ENCODE peak calls at places on chromosomes 1 and 21, in seven cellular contexts. G, F, I, H, W, Q and R are unnamed samples.

GRCh38 chr1:119808491-119808890 is 2.8 kb downstream of the REG4 start:
- DNase-seq in H (no peak), Q (no peak), G (peak; percentile 62), F (no peak), W (no peak), I (no peak), R (no peak)

GRCh38 chr1:216140650-216141547 is 282.3 kb downstream of the USH2A start:
- DNase-seq in G (peak; percentile 34), F (no peak), I (no peak), Q (no peak), W (no peak), H (no peak), R (no peak)

GRCh38 chr1:110208916-110209650 is 1.0 kb upstream of the KCNC4 start:
- DNase-seq in F (no peak), G (no peak), H (peak; percentile 29), W (no peak), I (no peak), Q (no peak), R (no peak)

GRCh38 chr1:30847358-30847972 is 61.1 kb downstream of the SDC3 start:
- DNase-seq in F (peak; percentile 90), Q (peak; percentile 59), I (peak; percentile 94), H (no peak), W (no peak), G (peak; percentile 79), R (no peak)

GRCh38 chr1:92934395-92935378 is 26.6 kb downstream of the DIPK1A start:
- DNase-seq in G (peak; percentile 76), H (peak; percentile 34), I (peak; percentile 75), Q (no peak), W (no peak), F (no peak), R (no peak)

GRCh38 chr1:54052470-54052933 is 502 bp downstream of the TMEM59 start:
- DNase-seq in I (peak; percentile 25), Q (peak; percentile 68), H (peak; percentile 34), G (peak; percentile 62), W (no peak), F (peak; percentile 78), R (peak; percentile 23)

GRCh38 chr1:78540056-78540455 is 49.3 kb downstream of the PTGFR start:
- DNase-seq in Q (no peak), I (no peak), F (no peak), H (no peak), W (no peak), G (peak; percentile 61), R (no peak)

GRCh38 chr1:195327361-195327760 is 1280.9 kb downstream of the KCNT2 start:
- DNase-seq in F (no peak), G (no peak), Q (no peak), W (no peak), I (no peak), H (no peak), R (no peak)

GRCh38 chr1:52751589-52752306 is 25.5 kb downstream of the ZYG11B start:
- DNase-seq in Q (peak; percentile 48), G (peak; percentile 60), W (no peak), I (peak; percentile 47), H (no peak), F (no peak), R (no peak)

GRCh38 chr1:29425656-29426055 is 189.3 kb downstream of the PTPRU start:
- DNase-seq in Q (peak; percentile 28), W (no peak), F (no peak), G (no peak), H (no peak), I (no peak), R (no peak)

GRCh38 chr1:243693764-243694163 is 156.3 kb downstream of the AKT3 start:
- DNase-seq in H (no peak), W (no peak), Q (no peak), G (no peak), I (no peak), F (no peak), R (no peak)

GRCh38 chr1:24847995-24848857 is 81.8 kb downstream of the RUNX3 start:
- DNase-seq in I (peak; percentile 94), W (peak; percentile 97), G (peak; percentile 86), F (peak; percentile 98), H (peak; percentile 95), Q (peak; percentile 92), R (peak; percentile 88)

GRCh38 chr1:231923461-231924132 is 297.0 kb downstream of the DISC1 start:
- DNase-seq in W (no peak), H (no peak), F (no peak), G (peak; percentile 47), I (no peak), Q (no peak), R (no peak)

GRCh38 chr1:18879791-18880309 is 20.4 kb upstream of the TAS1R2 start:
- DNase-seq in W (no peak), I (no peak), F (no peak), H (no peak), Q (no peak), G (no peak), R (no peak)

GRCh38 chr1:201223852-201224670 is 33.4 kb downstream of the IGFN1 start:
- DNase-seq in G (no peak), F (no peak), W (peak; percentile 66), Q (no peak), H (no peak), I (no peak), R (no peak)

GRCh38 chr21:31180256-31181088 is 142.2 kb upstream of the KRTAP19-8 start:
- DNase-seq in H (peak; percentile 51), I (no peak), F (no peak), G (peak; percentile 54), Q (peak; percentile 56), W (no peak), R (no peak)

GRCh38 chr1:20184997-20185833 is 681 bp upstream of the UBXN10 start:
- DNase-seq in F (no peak), H (no peak), G (no peak), I (no peak), Q (no peak), W (no peak), R (no peak)

GRCh38 chr1:84107955-84108354 is 36.1 kb upstream of the PRKACB start:
- DNase-seq in H (no peak), G (no peak), Q (no peak), I (no peak), W (no peak), F (no peak), R (no peak)

GRCh38 chr1:2470290-2471158 is 5.6 kb upstream of the PLCH2 start:
- DNase-seq in G (no peak), H (no peak), F (no peak), I (no peak), Q (no peak), W (no peak), R (no peak)

GRCh38 chr1:26745191-26745590 is 42.6 kb upstream of the PIGV start:
- DNase-seq in Q (no peak), H (no peak), F (no peak), I (no peak), G (peak; percentile 47), W (no peak), R (no peak)

GRCh38 chr1:117633423-117633822 is 27.6 kb downstream of the TENT5C start:
- DNase-seq in H (peak; percentile 51), F (peak; percentile 45), G (no peak), I (no peak), Q (no peak), W (no peak), R (no peak)

DNA sequence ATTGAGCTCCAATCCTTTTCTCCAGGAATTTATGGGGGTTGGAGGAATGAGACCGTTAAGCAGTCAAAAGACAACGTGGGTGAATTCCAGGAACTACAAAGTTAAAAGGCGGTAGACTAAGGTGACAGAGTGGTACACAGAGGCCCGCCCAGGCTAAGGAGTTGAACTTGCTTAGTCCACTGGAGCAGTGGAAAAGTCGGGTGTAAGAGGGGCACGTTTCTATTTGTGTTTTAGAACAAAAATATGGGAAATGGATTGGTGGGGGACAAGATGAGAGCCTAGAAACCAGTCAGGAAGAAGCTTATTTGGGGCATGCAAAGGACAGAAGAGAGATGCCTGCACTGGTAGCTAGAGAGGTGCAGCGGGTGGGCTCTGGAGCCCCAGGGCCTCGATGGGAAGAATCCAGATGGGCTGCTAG is 1.2 kb upstream of the LIN9 start:
- DNase-seq in Q (no peak), F (no peak), W (no peak), H (peak; percentile 22), G (no peak), I (no peak), R (no peak)
- H3K4me3 ChIP-seq in Q (peak overlapping the region; percentile 83), F (no peak overlapping the region), W (peak overlapping the region; percentile 67), H (peak overlapping the region; percentile 97), G (no peak overlapping the region), I (no peak overlapping the region), R (peak overlapping the region; percentile 100)

DNA sequence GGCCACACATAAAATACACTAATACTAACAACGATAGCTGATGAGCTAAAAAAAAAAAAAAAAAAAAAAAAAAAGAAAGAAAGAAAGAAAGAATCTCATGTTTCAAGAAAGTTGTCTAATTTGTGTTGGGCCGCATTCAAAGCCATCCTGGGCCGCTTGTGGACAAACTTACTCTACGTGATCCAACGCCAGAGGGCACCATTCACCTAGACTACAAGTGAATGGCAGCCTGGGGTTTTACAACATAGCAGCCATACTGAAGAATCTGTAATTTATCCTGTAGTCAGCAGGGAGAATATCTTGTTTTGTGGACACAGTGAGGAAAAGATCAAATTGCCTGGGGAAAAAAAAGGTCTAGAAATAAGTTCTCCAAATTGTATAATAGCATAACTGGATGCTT is 47.0 kb downstream of the CYP2J2 start:
- DNase-seq in Q (peak; percentile 91), F (no peak), H (peak; percentile 1), G (peak; percentile 52), W (no peak), I (peak; percentile 58), R (peak; percentile 70)
- TF ChIP-seq CTCF in Q (peak; percentile 71), F (no peak), H (peak; percentile 36), G (peak; percentile 41), W (peak; percentile 45), I (no peak), R (peak; percentile 41)

DNA sequence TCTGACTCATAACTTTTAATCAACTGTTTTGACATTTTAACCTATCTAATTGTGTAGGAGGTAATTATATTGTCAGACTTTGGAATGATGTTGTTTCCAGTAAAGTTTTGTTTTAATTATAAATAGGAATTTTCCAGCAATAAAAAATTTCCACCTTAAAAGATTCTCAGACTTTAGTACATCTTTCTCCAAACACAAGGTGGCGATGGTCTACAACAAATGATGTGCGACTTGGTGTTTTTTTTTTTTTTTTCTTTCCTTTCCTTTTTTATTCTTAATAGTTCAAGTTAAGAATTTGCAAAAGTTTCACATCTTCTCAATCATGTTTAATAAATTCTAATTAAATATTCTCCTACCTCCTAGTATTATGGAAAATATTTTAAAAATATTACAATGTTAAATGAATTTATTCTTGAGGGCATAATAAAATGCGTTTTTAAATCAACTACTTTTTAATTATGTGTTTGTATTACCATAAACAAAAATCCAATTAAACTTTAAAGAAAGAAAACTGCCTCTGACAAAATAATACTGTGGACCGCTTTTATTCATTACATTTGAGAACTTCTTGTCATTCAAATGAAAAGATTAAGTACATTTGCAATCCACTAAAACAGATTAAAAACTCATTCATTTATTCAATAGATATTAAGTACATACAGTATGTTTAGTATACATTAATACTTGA is 4.4 kb upstream of the ADAMTS1 start:
- DNase-seq in F (no peak), W (no peak), H (peak; percentile 61), G (peak; percentile 80), I (peak; percentile 53), Q (peak; percentile 74), R (peak; percentile 37)
- H3K4me1 ChIP-seq in F (peaks cover 37% of the 10 kb centered on the region), W (peaks cover 20% of the 10 kb centered on the region), H (no peaks in the 10 kb centered on the region), G (peaks cover 8% of the 10 kb centered on the region), I (peaks cover 33% of the 10 kb centered on the region), Q (no peaks in the 10 kb centered on the region), R (no peaks in the 10 kb centered on the region)

DNA sequence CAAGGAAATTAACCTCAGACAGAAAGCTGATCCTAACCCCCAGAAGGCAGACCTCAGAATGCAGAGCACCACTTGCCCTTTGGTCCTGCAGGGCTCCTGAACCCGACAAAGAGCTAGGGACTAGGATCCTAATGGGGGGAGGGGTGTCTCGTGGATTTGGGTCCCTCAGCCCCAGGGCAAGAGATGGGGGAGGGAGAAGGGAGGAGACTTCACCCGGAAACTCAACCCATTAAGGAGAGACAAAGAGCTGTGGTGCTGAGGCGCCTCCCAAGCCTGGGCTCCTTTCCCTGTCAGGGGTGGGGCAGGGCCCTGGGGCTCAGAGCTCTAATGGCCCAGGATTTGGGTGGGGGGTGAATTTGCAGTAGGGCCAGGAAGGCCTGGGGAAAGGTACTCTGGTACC is 2.9 kb downstream of the NECTIN4 start:
- DNase-seq in I (no peak), F (no peak), H (no peak), Q (no peak), G (no peak), W (no peak), R (no peak)
- H3K4me3 ChIP-seq in I (no peak overlapping the region), F (no peak overlapping the region), H (no peak overlapping the region), Q (no peak overlapping the region), G (no peak overlapping the region), W (no peak overlapping the region), R (no peak overlapping the region)